ENCODE peak calls at places on chromosomes 12 and 14, in six cellular contexts. One of them, this sample, is unnamed.

GRCh38 chr12:79763748-79764452 is 73.1 kb upstream of the PAWR start:
- DNase-seq in left ventricle myocardium superior: no peak
- DNase-seq in ELF-1: no peak
- DNase-seq in neural crest cell: no peak
- DNase-seq in stimulated activated CD4-positive, alpha-beta T cell treated with anti-CD3 and anti-CD28 coated beads, Interleukin-2, amount 100 ng/mL, for 48 hours: no peak
- DNase-seq in left cardiac atrium: no peak
- DNase-seq in this sample: no peak

GRCh38 chr12:8628731-8629130 is 16.1 kb upstream of the AICDA start:
- DNase-seq in left ventricle myocardium superior: no peak
- DNase-seq in ELF-1: no peak
- DNase-seq in neural crest cell: no peak
- DNase-seq in stimulated activated CD4-positive, alpha-beta T cell treated with anti-CD3 and anti-CD28 coated beads, Interleukin-2, amount 100 ng/mL, for 48 hours: no peak
- DNase-seq in left cardiac atrium: no peak
- DNase-seq in this sample: no peak

GRCh38 chr12:19546611-19547162 is 107.4 kb downstream of the AEBP2 start:
- DNase-seq in left ventricle myocardium superior: no peak
- DNase-seq in ELF-1: no peak
- DNase-seq in neural crest cell: no peak
- DNase-seq in stimulated activated CD4-positive, alpha-beta T cell treated with anti-CD3 and anti-CD28 coated beads, Interleukin-2, amount 100 ng/mL, for 48 hours: no peak
- DNase-seq in left cardiac atrium: no peak
- DNase-seq in this sample: no peak

GRCh38 chr12:96774501-96775256 is 132.4 kb upstream of the NEDD1 start:
- DNase-seq in left ventricle myocardium superior: no peak
- DNase-seq in ELF-1: no peak
- DNase-seq in neural crest cell: no peak
- DNase-seq in stimulated activated CD4-positive, alpha-beta T cell treated with anti-CD3 and anti-CD28 coated beads, Interleukin-2, amount 100 ng/mL, for 48 hours: no peak
- DNase-seq in left cardiac atrium: no peak
- DNase-seq in this sample: no peak

GRCh38 chr12:108193922-108194321 is 64.8 kb downstream of the WSCD2 start:
- DNase-seq in left ventricle myocardium superior: no peak
- DNase-seq in ELF-1: no peak
- DNase-seq in neural crest cell: peak
- DNase-seq in stimulated activated CD4-positive, alpha-beta T cell treated with anti-CD3 and anti-CD28 coated beads, Interleukin-2, amount 100 ng/mL, for 48 hours: peak
- DNase-seq in left cardiac atrium: no peak
- DNase-seq in this sample: no peak

GRCh38 chr14:61547186-61548121 is 147.9 kb upstream of the HIF1A start:
- DNase-seq in left ventricle myocardium superior: no peak
- DNase-seq in ELF-1: peak
- DNase-seq in neural crest cell: no peak
- DNase-seq in stimulated activated CD4-positive, alpha-beta T cell treated with anti-CD3 and anti-CD28 coated beads, Interleukin-2, amount 100 ng/mL, for 48 hours: no peak
- DNase-seq in left cardiac atrium: no peak
- DNase-seq in this sample: no peak

GRCh38 chr14:99271288-99271941 is 582 bp downstream of the BCL11B start:
- DNase-seq in left ventricle myocardium superior: no peak
- DNase-seq in ELF-1: no peak
- DNase-seq in neural crest cell: no peak
- DNase-seq in stimulated activated CD4-positive, alpha-beta T cell treated with anti-CD3 and anti-CD28 coated beads, Interleukin-2, amount 100 ng/mL, for 48 hours: no peak
- DNase-seq in left cardiac atrium: no peak
- DNase-seq in this sample: no peak

GRCh38 chr12:19719650-19720049 is 280.4 kb downstream of the AEBP2 start:
- DNase-seq in left ventricle myocardium superior: no peak
- DNase-seq in ELF-1: no peak
- DNase-seq in neural crest cell: no peak
- DNase-seq in stimulated activated CD4-positive, alpha-beta T cell treated with anti-CD3 and anti-CD28 coated beads, Interleukin-2, amount 100 ng/mL, for 48 hours: no peak
- DNase-seq in left cardiac atrium: no peak
- DNase-seq in this sample: no peak

GRCh38 chr12:49054524-49054923 is 6.1 kb downstream of the KMT2D start:
- DNase-seq in left ventricle myocardium superior: no peak
- DNase-seq in ELF-1: no peak
- DNase-seq in neural crest cell: no peak
- DNase-seq in stimulated activated CD4-positive, alpha-beta T cell treated with anti-CD3 and anti-CD28 coated beads, Interleukin-2, amount 100 ng/mL, for 48 hours: no peak
- DNase-seq in left cardiac atrium: no peak
- DNase-seq in this sample: no peak

GRCh38 chr12:118645219-118645618 is 268.9 kb downstream of the SUDS3 start:
- DNase-seq in left ventricle myocardium superior: no peak
- DNase-seq in ELF-1: peak
- DNase-seq in neural crest cell: peak
- DNase-seq in stimulated activated CD4-positive, alpha-beta T cell treated with anti-CD3 and anti-CD28 coated beads, Interleukin-2, amount 100 ng/mL, for 48 hours: peak
- DNase-seq in left cardiac atrium: no peak
- DNase-seq in this sample: peak

GRCh38 chr14:64772394-64772950 is 68.2 kb downstream of the PLEKHG3 start:
- DNase-seq in left ventricle myocardium superior: no peak
- DNase-seq in ELF-1: peak
- DNase-seq in neural crest cell: no peak
- DNase-seq in stimulated activated CD4-positive, alpha-beta T cell treated with anti-CD3 and anti-CD28 coated beads, Interleukin-2, amount 100 ng/mL, for 48 hours: no peak
- DNase-seq in left cardiac atrium: no peak
- DNase-seq in this sample: no peak

GRCh38 chr12:47360771-47361388 is 281.1 kb upstream of the AMIGO2 start:
- DNase-seq in left ventricle myocardium superior: no peak
- DNase-seq in ELF-1: no peak
- DNase-seq in neural crest cell: no peak
- DNase-seq in stimulated activated CD4-positive, alpha-beta T cell treated with anti-CD3 and anti-CD28 coated beads, Interleukin-2, amount 100 ng/mL, for 48 hours: no peak
- DNase-seq in left cardiac atrium: no peak
- DNase-seq in this sample: no peak

GRCh38 chr14:59869381-59870255 is 958 bp downstream of the RTN1 start:
- DNase-seq in left ventricle myocardium superior: no peak
- DNase-seq in ELF-1: peak
- DNase-seq in neural crest cell: peak
- DNase-seq in stimulated activated CD4-positive, alpha-beta T cell treated with anti-CD3 and anti-CD28 coated beads, Interleukin-2, amount 100 ng/mL, for 48 hours: no peak
- DNase-seq in left cardiac atrium: no peak
- DNase-seq in this sample: peak

GRCh38 chr12:52037248-52037861 is 13.9 kb upstream of the NR4A1 start:
- DNase-seq in left ventricle myocardium superior: peak
- DNase-seq in ELF-1: peak
- DNase-seq in neural crest cell: no peak
- DNase-seq in stimulated activated CD4-positive, alpha-beta T cell treated with anti-CD3 and anti-CD28 coated beads, Interleukin-2, amount 100 ng/mL, for 48 hours: no peak
- DNase-seq in left cardiac atrium: peak
- DNase-seq in this sample: peak

GRCh38 chr14:101103321-101103901 is 199.9 kb upstream of the RTL1 start:
- DNase-seq in left ventricle myocardium superior: no peak
- DNase-seq in ELF-1: peak
- DNase-seq in neural crest cell: no peak
- DNase-seq in stimulated activated CD4-positive, alpha-beta T cell treated with anti-CD3 and anti-CD28 coated beads, Interleukin-2, amount 100 ng/mL, for 48 hours: no peak
- DNase-seq in left cardiac atrium: peak
- DNase-seq in this sample: no peak

GRCh38 chr12:77032406-77032805 is 33.0 kb downstream of the E2F7 start:
- DNase-seq in left ventricle myocardium superior: no peak
- DNase-seq in ELF-1: no peak
- DNase-seq in neural crest cell: no peak
- DNase-seq in stimulated activated CD4-positive, alpha-beta T cell treated with anti-CD3 and anti-CD28 coated beads, Interleukin-2, amount 100 ng/mL, for 48 hours: no peak
- DNase-seq in left cardiac atrium: no peak
- DNase-seq in this sample: no peak

GRCh38 chr14:69780092-69780491 is 13.2 kb downstream of the SRSF5 start:
- DNase-seq in left ventricle myocardium superior: no peak
- DNase-seq in ELF-1: no peak
- DNase-seq in neural crest cell: no peak
- DNase-seq in stimulated activated CD4-positive, alpha-beta T cell treated with anti-CD3 and anti-CD28 coated beads, Interleukin-2, amount 100 ng/mL, for 48 hours: no peak
- DNase-seq in left cardiac atrium: no peak
- DNase-seq in this sample: no peak

GRCh38 chr12:92759634-92760268 is 57.0 kb downstream of the PLEKHG7 start:
- DNase-seq in left ventricle myocardium superior: no peak
- DNase-seq in ELF-1: peak
- DNase-seq in neural crest cell: no peak
- DNase-seq in stimulated activated CD4-positive, alpha-beta T cell treated with anti-CD3 and anti-CD28 coated beads, Interleukin-2, amount 100 ng/mL, for 48 hours: no peak
- DNase-seq in left cardiac atrium: no peak
- DNase-seq in this sample: no peak

GRCh38 chr12:46787496-46788055 is 38.2 kb downstream of the SLC38A4 start:
- DNase-seq in left ventricle myocardium superior: no peak
- DNase-seq in ELF-1: no peak
- DNase-seq in neural crest cell: no peak
- DNase-seq in stimulated activated CD4-positive, alpha-beta T cell treated with anti-CD3 and anti-CD28 coated beads, Interleukin-2, amount 100 ng/mL, for 48 hours: no peak
- DNase-seq in left cardiac atrium: no peak
- DNase-seq in this sample: no peak

GRCh38 chr14:48323655-48324054 is 648.2 kb upstream of the MDGA2 start:
- DNase-seq in left ventricle myocardium superior: no peak
- DNase-seq in ELF-1: no peak
- DNase-seq in neural crest cell: no peak
- DNase-seq in stimulated activated CD4-positive, alpha-beta T cell treated with anti-CD3 and anti-CD28 coated beads, Interleukin-2, amount 100 ng/mL, for 48 hours: no peak
- DNase-seq in left cardiac atrium: no peak
- DNase-seq in this sample: no peak

This sample was measured in progenitor cell of endocrine pancreas.